ENCODE peak calls at places on chromosome X, in six cellular contexts. F is fibroblast of villous mesenchyme, X is IMR-90, R is bronchial epithelial cell, V is foreskin fibroblast, A is stomach. Q is an unnamed sample.

GRCh38 chrX:122943918-122944317 is 240.2 kb upstream of the GRIA3 start:
- DNase-seq in X (no peak), R (peak; percentile 62), F (peak; percentile 8), A (no peak), V (peak; percentile 66), Q (peak; percentile 76)

GRCh38 chrX:134806707-134807038 is 148.4 kb upstream of the PLAC1 start:
- DNase-seq in R (no peak), V (no peak), A (no peak), X (no peak), F (no peak), Q (no peak)

GRCh38 chrX:41405551-41405950 is 41.6 kb upstream of the NYX start:
- DNase-seq in F (no peak), R (no peak), V (no peak), X (no peak), A (no peak), Q (no peak)

GRCh38 chrX:40127052-40127451 is 29.3 kb upstream of the BCOR start:
- DNase-seq in F (no peak), R (no peak), X (no peak), A (no peak), V (peak; percentile 41), Q (peak; percentile 9)

GRCh38 chrX:155068165-155068564 is 2.8 kb downstream of the CMC4 start:
- DNase-seq in F (peak; percentile 47), A (no peak), R (peak; percentile 54), V (peak; percentile 82), X (peak; percentile 70), Q (peak; percentile 51)

GRCh38 chrX:64908121-64908520 is 68.1 kb downstream of the ZC4H2 start:
- DNase-seq in R (no peak), A (no peak), X (no peak), F (no peak), V (no peak), Q (no peak)

GRCh38 chrX:12567857-12568256 is 223.4 kb upstream of the PRPS2 start:
- DNase-seq in X (peak; percentile 13), R (peak; percentile 28), A (no peak), F (peak; percentile 8), V (peak; percentile 32), Q (peak; percentile 26)

GRCh38 chrX:70998402-70999027 is 67.6 kb upstream of the SLC7A3 start:
- DNase-seq in R (peak; percentile 88), F (peak; percentile 49), V (peak; percentile 37), X (peak; percentile 47), A (no peak), Q (peak; percentile 73)

GRCh38 chrX:126701380-126701779 is 118.1 kb upstream of the PRR32 start:
- DNase-seq in F (no peak), V (no peak), R (no peak), X (no peak), A (no peak), Q (no peak)

GRCh38 chrX:153411988-153412574 is 809 bp downstream of the ZFP92 start:
- DNase-seq in X (no peak), A (no peak), F (peak; percentile 7), V (no peak), R (peak; percentile 8), Q (no peak)

GRCh38 chrX:22686138-22686541 is 313.6 kb upstream of the DDX53 start:
- DNase-seq in A (no peak), R (no peak), V (peak; percentile 81), X (peak; percentile 73), F (peak; percentile 6), Q (peak; percentile 93)

GRCh38 chrX:23660766-23661132 is 6.5 kb upstream of the PRDX4 start:
- DNase-seq in A (no peak), V (no peak), F (no peak), R (no peak), X (no peak), Q (no peak)

GRCh38 chrX:154541896-154542722 is 4.5 kb downstream of the G6PD start:
- DNase-seq in V (peak; percentile 95), F (peak; percentile 94), X (peak; percentile 94), A (peak; percentile 73), R (peak; percentile 80), Q (peak; percentile 96)

GRCh38 chrX:69501433-69501832 is 2.7 kb upstream of the NALF2 start:
- DNase-seq in R (no peak), A (peak; percentile 47), F (no peak), X (no peak), V (no peak), Q (no peak)

GRCh38 chrX:37765507-37765906 is 14.4 kb upstream of the CYBB start:
- DNase-seq in R (no peak), F (no peak), A (no peak), V (no peak), X (no peak), Q (no peak)

GRCh38 chrX:68284281-68284904 is 148.9 kb downstream of the OPHN1 start:
- DNase-seq in R (no peak), A (no peak), V (peak; percentile 7), F (peak; percentile 32), X (no peak), Q (no peak)

GRCh38 chrX:138986866-138987265 is 275.3 kb upstream of the FGF13 start:
- DNase-seq in V (peak; percentile 3), R (peak; percentile 41), F (no peak), X (no peak), A (no peak), Q (no peak)

DNA sequence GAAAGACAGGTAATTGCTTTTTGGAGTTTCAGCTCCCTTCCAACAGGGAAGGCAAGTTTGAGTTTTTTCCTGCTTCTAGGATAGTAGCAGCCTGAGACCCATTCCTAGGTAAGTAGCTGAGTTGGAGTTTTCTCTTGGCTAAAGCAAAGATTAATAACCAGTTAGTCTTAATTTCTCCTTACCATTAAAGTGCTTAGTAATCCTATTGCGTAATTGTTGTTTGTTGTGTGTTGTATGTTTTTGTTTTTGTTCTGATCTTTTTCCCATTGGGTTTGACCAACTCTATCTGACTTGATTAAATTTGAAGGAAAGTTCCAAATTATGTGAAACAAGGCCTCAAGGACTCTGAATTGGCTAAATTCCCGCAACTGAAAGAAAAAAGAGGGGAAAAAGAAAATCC is 83.5 kb downstream of the TBX22 start:
- DNase-seq in X (no peak), R (no peak), V (no peak), A (no peak), F (no peak), Q (no peak)
- TF ChIP-seq CTCF in X (no peak), R (no peak), V (no peak), A (no peak), F (no peak), Q (no peak)

DNA sequence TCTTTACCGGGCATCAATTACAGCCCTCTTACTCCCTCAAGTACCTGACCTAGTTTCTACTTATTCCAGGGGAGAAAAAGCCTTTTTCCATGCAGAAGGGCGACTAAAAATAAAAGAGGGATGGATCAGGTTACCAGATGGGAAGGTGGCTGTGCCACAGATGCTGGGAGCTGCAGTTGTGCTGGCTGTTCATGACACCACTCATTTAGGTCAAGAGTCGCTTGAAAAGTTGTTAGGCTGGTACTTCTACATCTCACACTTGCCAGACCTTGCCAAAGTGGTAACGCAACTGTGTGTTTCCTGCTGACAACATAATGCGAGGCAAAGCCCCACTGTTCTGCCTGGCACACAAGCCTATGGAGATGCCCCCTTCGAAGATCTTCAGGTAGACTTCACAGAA is 148.4 kb upstream of the FGF16 start:
- DNase-seq in F (no peak), R (no peak), V (no peak), X (no peak), A (no peak), Q (no peak)
- TF ChIP-seq CTCF in F (no peak), R (no peak), V (no peak), X (no peak), A (no peak), Q (no peak)

GRCh38 chrX:129125515-129125914 is 397.8 kb downstream of the SMARCA1 start:
- DNase-seq in X (no peak), R (no peak), A (no peak), V (no peak), F (no peak), Q (no peak)
- TF ChIP-seq CTCF in X (no peak), R (no peak), A (no peak), V (no peak), F (no peak), Q (no peak)

DNA sequence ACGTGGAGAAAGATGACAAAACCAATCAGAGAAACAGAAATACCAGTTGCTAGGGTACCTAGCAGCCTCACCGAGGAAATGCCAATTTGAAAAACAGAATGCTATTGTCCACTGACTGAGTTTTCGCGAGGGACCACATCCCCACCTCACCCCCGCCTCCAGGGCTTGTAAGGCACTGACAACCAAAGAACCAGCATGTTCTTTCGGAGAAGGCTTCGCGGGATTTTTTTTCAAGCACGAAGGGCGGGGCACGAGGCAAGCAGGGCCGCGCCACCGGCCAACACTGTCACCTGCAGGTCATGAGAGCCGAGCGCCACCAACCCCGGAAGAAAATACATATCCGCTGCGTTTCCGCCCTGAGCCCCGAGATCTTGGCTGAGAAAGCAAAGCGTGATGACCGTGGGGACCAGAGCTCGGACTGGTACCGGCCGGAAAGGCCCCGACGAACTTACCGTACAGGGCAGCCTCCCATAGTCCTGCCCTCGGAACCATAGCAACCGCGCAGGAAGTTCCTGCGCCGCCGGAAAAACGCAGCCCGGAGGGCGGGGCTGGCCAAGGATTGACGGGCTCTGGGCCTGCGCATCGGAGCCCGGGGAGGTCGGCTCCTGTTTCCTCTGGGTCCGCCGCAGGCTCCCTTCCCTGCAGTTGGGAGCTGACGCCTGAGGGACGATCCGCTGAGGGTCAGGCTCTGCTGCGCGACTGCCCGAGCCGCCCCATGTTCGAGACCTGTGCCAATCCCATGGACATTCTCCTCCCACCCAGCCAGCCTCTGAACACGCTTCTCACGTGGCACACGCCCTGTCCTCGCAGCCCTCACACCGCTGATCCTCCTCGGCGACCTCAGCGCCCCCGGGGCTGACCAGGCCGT is 59.2 kb upstream of the PAGE5 start:
- DNase-seq in R (peak; percentile 72), A (peak; percentile 88), X (peak; percentile 84), V (peak; percentile 94), F (peak; percentile 89), Q (peak; percentile 91)
- TF ChIP-seq CTCF in R (peak; percentile 40), A (peak; percentile 5), X (peak; percentile 32), V (no peak), F (peak; percentile 45), Q (peak; percentile 9)

GRCh38 chrX:2875798-2876399 is 47.2 kb downstream of the GYG2 start:
- DNase-seq in V (peak; percentile 24), A (no peak), F (peak; percentile 36), X (no peak), R (no peak), Q (peak; percentile 28)
- TF ChIP-seq CTCF in V (peak; percentile 17), A (peak; percentile 10), F (peak; percentile 52), X (peak; percentile 37), R (no peak), Q (peak; percentile 36)

Q was measured in cardiac fibroblast.